ENCODE peak calls at places on chromosomes 7 and 10, in six cellular contexts. One of them, this sample, is unnamed.

GRCh38 chr7:2934984-2935740 is 91.1 kb upstream of the GNA12 start:
- DNase-seq in astrocyte of the cerebellum: no peak
- DNase-seq in A673: no peak
- DNase-seq in progenitor cell of endocrine pancreas: no peak
- DNase-seq in RWPE1: no peak
- DNase-seq in esophagus squamous epithelium: no peak
- DNase-seq in this sample: no peak

GRCh38 chr7:2805213-2806003 is 38.7 kb downstream of the GNA12 start:
- DNase-seq in progenitor cell of endocrine pancreas: no peak
- DNase-seq in A673: no peak
- DNase-seq in astrocyte of the cerebellum: no peak
- DNase-seq in RWPE1: no peak
- DNase-seq in esophagus squamous epithelium: no peak
- DNase-seq in this sample: no peak

GRCh38 chr10:110699859-110700468 is 55.8 kb downstream of the RBM20 start:
- DNase-seq in A673: no peak
- DNase-seq in esophagus squamous epithelium: no peak
- DNase-seq in astrocyte of the cerebellum: no peak
- DNase-seq in RWPE1: no peak
- DNase-seq in progenitor cell of endocrine pancreas: no peak
- DNase-seq in this sample: no peak

GRCh38 chr10:58030208-58030607 is 237.5 kb downstream of the IPMK start:
- DNase-seq in progenitor cell of endocrine pancreas: no peak
- DNase-seq in RWPE1: no peak
- DNase-seq in esophagus squamous epithelium: no peak
- DNase-seq in A673: no peak
- DNase-seq in astrocyte of the cerebellum: no peak
- DNase-seq in this sample: no peak

GRCh38 chr10:131748831-131749766 is 151.7 kb upstream of the PPP2R2D start:
- DNase-seq in RWPE1: no peak
- DNase-seq in astrocyte of the cerebellum: no peak
- DNase-seq in progenitor cell of endocrine pancreas: no peak
- DNase-seq in A673: no peak
- DNase-seq in esophagus squamous epithelium: no peak
- DNase-seq in this sample: peak

GRCh38 chr7:147173883-147174282 is 1057.3 kb downstream of the CNTNAP2 start:
- DNase-seq in esophagus squamous epithelium: no peak
- DNase-seq in astrocyte of the cerebellum: no peak
- DNase-seq in progenitor cell of endocrine pancreas: no peak
- DNase-seq in A673: no peak
- DNase-seq in RWPE1: no peak
- DNase-seq in this sample: no peak

GRCh38 chr7:38070718-38071117 is 107.3 kb upstream of the STARD3NL start:
- DNase-seq in astrocyte of the cerebellum: peak
- DNase-seq in esophagus squamous epithelium: no peak
- DNase-seq in RWPE1: no peak
- DNase-seq in progenitor cell of endocrine pancreas: no peak
- DNase-seq in A673: peak
- DNase-seq in this sample: no peak

GRCh38 chr10:100979821-100980272 is 7.5 kb downstream of the MRPL43 start:
- DNase-seq in esophagus squamous epithelium: no peak
- DNase-seq in progenitor cell of endocrine pancreas: no peak
- DNase-seq in RWPE1: no peak
- DNase-seq in astrocyte of the cerebellum: no peak
- DNase-seq in A673: no peak
- DNase-seq in this sample: no peak

GRCh38 chr10:124048371-124049290 is 44.8 kb downstream of the CHST15 start:
- DNase-seq in RWPE1: no peak
- DNase-seq in astrocyte of the cerebellum: peak
- DNase-seq in progenitor cell of endocrine pancreas: no peak
- DNase-seq in esophagus squamous epithelium: no peak
- DNase-seq in A673: no peak
- DNase-seq in this sample: no peak

GRCh38 chr10:74863508-74863907 is 37.1 kb downstream of the KAT6B start:
- DNase-seq in astrocyte of the cerebellum: no peak
- DNase-seq in A673: no peak
- DNase-seq in RWPE1: no peak
- DNase-seq in progenitor cell of endocrine pancreas: no peak
- DNase-seq in esophagus squamous epithelium: no peak
- DNase-seq in this sample: no peak

GRCh38 chr10:34031410-34031809 is 696.9 kb upstream of the NRP1 start:
- DNase-seq in A673: no peak
- DNase-seq in progenitor cell of endocrine pancreas: no peak
- DNase-seq in astrocyte of the cerebellum: peak
- DNase-seq in esophagus squamous epithelium: no peak
- DNase-seq in RWPE1: no peak
- DNase-seq in this sample: no peak

GRCh38 chr7:309586-310228 is 19.7 kb downstream of the FOXL3 start:
- DNase-seq in progenitor cell of endocrine pancreas: no peak
- DNase-seq in esophagus squamous epithelium: no peak
- DNase-seq in astrocyte of the cerebellum: no peak
- DNase-seq in A673: no peak
- DNase-seq in RWPE1: no peak
- DNase-seq in this sample: no peak

GRCh38 chr10:98269435-98269912 is 1.5 kb upstream of the LOXL4 start:
- DNase-seq in A673: no peak
- DNase-seq in RWPE1: peak
- DNase-seq in esophagus squamous epithelium: no peak
- DNase-seq in progenitor cell of endocrine pancreas: no peak
- DNase-seq in astrocyte of the cerebellum: peak
- DNase-seq in this sample: peak

GRCh38 chr7:106329971-106330733 is 45.4 kb upstream of the NAMPT start:
- DNase-seq in A673: no peak
- DNase-seq in RWPE1: no peak
- DNase-seq in progenitor cell of endocrine pancreas: no peak
- DNase-seq in astrocyte of the cerebellum: peak
- DNase-seq in esophagus squamous epithelium: no peak
- DNase-seq in this sample: no peak

DNA sequence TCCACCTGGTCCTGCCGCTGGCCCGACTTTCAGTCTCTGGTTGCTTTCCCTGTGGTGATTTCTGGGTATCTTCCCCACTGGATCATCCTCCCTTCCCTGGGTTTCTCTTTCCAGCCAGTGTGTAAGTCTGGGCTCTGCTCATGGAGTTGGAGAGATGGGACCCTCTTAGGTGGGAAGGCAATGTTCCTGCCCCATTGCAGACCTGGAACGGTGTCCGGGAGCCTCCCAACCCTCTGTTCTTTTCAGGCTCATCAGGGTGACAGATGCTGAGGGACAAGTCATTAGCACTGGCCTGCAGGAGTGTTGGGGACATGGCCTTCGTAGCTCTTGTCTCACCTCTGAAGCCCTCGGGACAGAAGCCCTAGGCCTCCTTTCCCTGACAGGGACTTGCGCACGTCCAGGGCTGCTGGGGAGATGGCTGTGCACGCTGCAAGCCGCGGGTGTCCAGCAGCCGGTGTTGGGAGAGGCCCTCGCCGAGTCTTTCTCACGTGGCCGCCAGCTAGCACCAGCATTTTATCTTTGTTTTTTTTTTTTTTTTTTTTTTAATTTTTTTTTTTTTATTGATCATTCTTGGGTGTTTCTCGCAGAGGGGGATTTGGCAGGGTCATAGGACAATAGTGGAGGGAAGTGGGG is 17.2 kb downstream of the ZNF783 start:
- DNase-seq in A673: no peak
- DNase-seq in RWPE1: no peak
- DNase-seq in esophagus squamous epithelium: no peak
- DNase-seq in astrocyte of the cerebellum: no peak
- DNase-seq in progenitor cell of endocrine pancreas: no peak
- DNase-seq in this sample: no peak
- TF ChIP-seq CTCF in A673: no peak
- TF ChIP-seq CTCF in RWPE1: no peak
- TF ChIP-seq CTCF in esophagus squamous epithelium: no peak
- TF ChIP-seq CTCF in astrocyte of the cerebellum: no peak
- TF ChIP-seq CTCF in progenitor cell of endocrine pancreas: no peak
- TF ChIP-seq CTCF in this sample: no peak

GRCh38 chr7:70693300-70693689 is 438.6 kb upstream of the GALNT17 start:
- DNase-seq in progenitor cell of endocrine pancreas: no peak
- DNase-seq in astrocyte of the cerebellum: no peak
- DNase-seq in A673: no peak
- DNase-seq in esophagus squamous epithelium: no peak
- DNase-seq in RWPE1: no peak
- DNase-seq in this sample: no peak
- TF ChIP-seq CTCF in progenitor cell of endocrine pancreas: no peak
- TF ChIP-seq CTCF in astrocyte of the cerebellum: no peak
- TF ChIP-seq CTCF in A673: no peak
- TF ChIP-seq CTCF in esophagus squamous epithelium: no peak
- TF ChIP-seq CTCF in RWPE1: no peak
- TF ChIP-seq CTCF in this sample: no peak

DNA sequence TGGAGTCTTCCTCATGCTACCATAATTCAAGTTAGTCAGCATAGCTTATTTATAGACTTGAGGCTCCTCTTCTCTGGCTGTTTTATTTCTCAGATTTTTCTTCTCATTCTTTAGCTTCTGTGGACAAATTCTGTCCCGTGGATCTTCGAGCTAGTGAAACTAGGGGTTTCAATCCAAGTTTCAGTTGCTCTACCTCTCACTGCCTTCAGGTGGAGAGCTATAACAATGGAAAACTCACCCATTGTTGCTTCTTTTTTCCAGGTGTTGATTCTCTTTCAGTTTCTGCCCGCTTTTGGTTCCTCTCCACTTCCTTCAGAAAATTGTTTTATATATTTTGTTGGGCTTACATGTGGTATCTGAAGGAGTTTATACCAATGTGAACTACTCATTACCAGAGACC is 266.0 kb downstream of the TCF7L2 start:
- DNase-seq in esophagus squamous epithelium: no peak
- DNase-seq in RWPE1: peak
- DNase-seq in progenitor cell of endocrine pancreas: no peak
- DNase-seq in A673: no peak
- DNase-seq in astrocyte of the cerebellum: no peak
- DNase-seq in this sample: no peak
- TF ChIP-seq CTCF in esophagus squamous epithelium: no peak
- TF ChIP-seq CTCF in RWPE1: no peak
- TF ChIP-seq CTCF in progenitor cell of endocrine pancreas: peak
- TF ChIP-seq CTCF in A673: no peak
- TF ChIP-seq CTCF in astrocyte of the cerebellum: peak
- TF ChIP-seq CTCF in this sample: no peak

GRCh38 chr10:70331486-70332268 is 47.9 kb upstream of the NPFFR1 start:
- DNase-seq in A673: peak
- DNase-seq in RWPE1: peak
- DNase-seq in esophagus squamous epithelium: no peak
- DNase-seq in progenitor cell of endocrine pancreas: no peak
- DNase-seq in astrocyte of the cerebellum: peak
- DNase-seq in this sample: no peak
- TF ChIP-seq CTCF in A673: no peak
- TF ChIP-seq CTCF in RWPE1: no peak
- TF ChIP-seq CTCF in esophagus squamous epithelium: no peak
- TF ChIP-seq CTCF in progenitor cell of endocrine pancreas: no peak
- TF ChIP-seq CTCF in astrocyte of the cerebellum: peak
- TF ChIP-seq CTCF in this sample: no peak

GRCh38 chr7:44104880-44105771 is 981 bp downstream of the AEBP1 start:
- DNase-seq in progenitor cell of endocrine pancreas: no peak
- DNase-seq in A673: no peak
- DNase-seq in astrocyte of the cerebellum: no peak
- DNase-seq in esophagus squamous epithelium: no peak
- DNase-seq in RWPE1: no peak
- DNase-seq in this sample: no peak
- TF ChIP-seq CTCF in progenitor cell of endocrine pancreas: no peak
- TF ChIP-seq CTCF in A673: no peak
- TF ChIP-seq CTCF in astrocyte of the cerebellum: no peak
- TF ChIP-seq CTCF in esophagus squamous epithelium: no peak
- TF ChIP-seq CTCF in RWPE1: no peak
- TF ChIP-seq CTCF in this sample: no peak

This sample was measured in glutamatergic neuron.